ENCODE peak calls at places on chromosomes 6 and 20, in six cellular contexts. K is activated gamma-delta T cell treated with Interleukin-2 at 50 U/mL for 16 hours; X is GM23338; L is posterior cingulate gyrus; O is stimulated activated CD8-positive, alpha-beta memory T cell treated with anti-CD3 and anti-CD28 coated beads, Interleukin-15, amount 100 ng/mL, for 24 hours; E is astrocyte of the spinal cord. V is an unnamed sample.

GRCh38 chr6:140090871-140091270 is 716.4 kb upstream of the CITED2 start:
- DNase-seq in K (no peak), X (no peak), L (no peak), O (no peak), E (no peak), V (no peak)

GRCh38 chr20:53622247-53623114 is 28.8 kb upstream of the ZNF217 start:
- DNase-seq in K (no peak), X (peak; percentile 17), L (no peak), O (no peak), E (peak; percentile 15), V (peak; percentile 8)

GRCh38 chr6:53496797-53497196 is 48.1 kb downstream of the GCLC start:
- DNase-seq in K (no peak), X (no peak), L (no peak), O (no peak), E (peak; percentile 90), V (peak; percentile 96)

GRCh38 chr6:131758920-131759319 is 48.1 kb upstream of the CTAGE9 start:
- DNase-seq in K (no peak), X (no peak), L (no peak), O (no peak), E (no peak), V (no peak)

GRCh38 chr6:68776382-68776781 is 141.3 kb downstream of the ADGRB3 start:
- DNase-seq in K (no peak), X (no peak), L (no peak), O (no peak), E (no peak), V (no peak)

GRCh38 chr6:27839303-27840081 is 72.7 kb downstream of the OR2B2 start:
- DNase-seq in K (no peak), X (no peak), L (no peak), O (no peak), E (peak; percentile 83), V (peak; percentile 64)

GRCh38 chr20:50587291-50587961 is 77.2 kb downstream of the PTPN1 start:
- DNase-seq in K (no peak), X (no peak), L (no peak), O (no peak), E (no peak), V (no peak)

GRCh38 chr6:53044071-53044470 is 21.1 kb upstream of the FBXO9 start:
- DNase-seq in K (no peak), X (peak; percentile 47), L (no peak), O (no peak), E (peak; percentile 66), V (peak; percentile 75)

GRCh38 chr6:135672256-135672655 is 174.7 kb upstream of the AHI1 start:
- DNase-seq in K (no peak), X (no peak), L (no peak), O (no peak), E (no peak), V (no peak)

GRCh38 chr20:31790401-31790800 is 28.8 kb upstream of the MYLK2 start:
- DNase-seq in K (no peak), X (no peak), L (no peak), O (no peak), E (no peak), V (no peak)

GRCh38 chr6:162217811-162218450 is 509.6 kb downstream of the PRKN start:
- DNase-seq in K (no peak), X (no peak), L (no peak), O (no peak), E (no peak), V (no peak)

GRCh38 chr6:100342830-100343229 is 121.9 kb downstream of the SIM1 start:
- DNase-seq in K (no peak), X (no peak), L (no peak), O (no peak), E (peak; percentile 57), V (peak; percentile 82)

GRCh38 chr6:53803081-53803860 is 8.5 kb downstream of the LRRC1 start:
- DNase-seq in K (no peak), X (no peak), L (no peak), O (no peak), E (peak; percentile 32), V (peak; percentile 70)

GRCh38 chr20:3925113-3925695 is 36.0 kb downstream of the PANK2 start:
- DNase-seq in K (no peak), X (no peak), L (no peak), O (no peak), E (no peak), V (no peak)

GRCh38 chr6:28953039-28953872 is 29.5 kb upstream of the TRIM27 start:
- DNase-seq in K (peak; percentile 27), X (peak; percentile 67), L (peak; percentile 84), O (peak; percentile 28), E (peak; percentile 64), V (peak; percentile 69)